ENCODE peak calls at places on chromosomes 6 and 20, in four cellular contexts. O is activated CD8-positive, alpha-beta T cell treated with anti-CD3 and anti-CD28 coated beads for 36 hours; U is coronary artery; K is GM06990. H is an unnamed sample.

GRCh38 chr6:43276180-43277082 is 21.6 kb upstream of the SLC22A7 start:
- DNase-seq in O (peak; percentile 64), U (no peak), K (no peak), H (no peak)

GRCh38 chr6:24831771-24832718 is 33.3 kb upstream of the ARMH2 start:
- DNase-seq in O (no peak), U (no peak), K (no peak), H (no peak)

GRCh38 chr20:35009665-35010328 is 54.1 kb downstream of the MYH7B start:
- DNase-seq in O (no peak), U (peak; percentile 72), K (no peak), H (no peak)

GRCh38 chr6:25088513-25088912 is 152.8 kb upstream of the RIPOR2 start:
- DNase-seq in O (no peak), U (no peak), K (no peak), H (no peak)

GRCh38 chr6:40413231-40413755 is 173.9 kb downstream of the LRFN2 start:
- DNase-seq in O (no peak), U (no peak), K (no peak), H (no peak)

GRCh38 chr6:79833264-79833663 is 114.1 kb downstream of the ELOVL4 start:
- DNase-seq in O (no peak), U (no peak), K (no peak), H (no peak)

GRCh38 chr6:157535354-157536217 is 154.6 kb downstream of the ZDHHC14 start:
- DNase-seq in O (peak; percentile 50), U (no peak), K (peak; percentile 51), H (no peak)

GRCh38 chr20:1876975-1877603 is 18.1 kb upstream of the SIRPA start:
- DNase-seq in O (peak; percentile 19), U (no peak), K (no peak), H (no peak)

GRCh38 chr6:75266716-75267291 is 17.8 kb downstream of the TMEM30A start:
- DNase-seq in O (no peak), U (no peak), K (no peak), H (no peak)

GRCh38 chr6:15090145-15090579 is 155.7 kb upstream of the JARID2 start:
- DNase-seq in O (no peak), U (no peak), K (no peak), H (no peak)

GRCh38 chr20:2626853-2627541 is 25.4 kb upstream of the NOP56 start:
- DNase-seq in O (no peak), U (no peak), K (no peak), H (no peak)

GRCh38 chr20:24124951-24125650 is 136.5 kb upstream of the GGTLC1 start:
- DNase-seq in O (no peak), U (peak; percentile 29), K (no peak), H (no peak)

GRCh38 chr20:8557711-8558110 is 425.6 kb downstream of the PLCB1 start:
- DNase-seq in O (no peak), U (no peak), K (no peak), H (no peak)

GRCh38 chr6:99821164-99821563 is 172.9 kb downstream of the MCHR2 start:
- DNase-seq in O (no peak), U (no peak), K (no peak), H (no peak)

GRCh38 chr6:99818161-99818560 is 175.9 kb downstream of the MCHR2 start:
- DNase-seq in O (no peak), U (no peak), K (no peak), H (no peak)

GRCh38 chr6:99819853-99820252 is 174.2 kb downstream of the MCHR2 start:
- DNase-seq in O (no peak), U (no peak), K (no peak), H (no peak)

GRCh38 chr6:99822741-99823512 is 171.1 kb downstream of the MCHR2 start:
- DNase-seq in O (peak; percentile 7), U (no peak), K (no peak), H (no peak)
- TF ChIP-seq CTCF in O (no peak), U (no peak), K (peak; percentile 43), H (peak; percentile 60)

GRCh38 chr6:36336210-36336588 is 489 bp downstream of the BNIP5 start:
- DNase-seq in O (no peak), U (no peak), K (no peak), H (no peak)
- TF ChIP-seq CTCF in O (no peak), U (no peak), K (no peak), H (no peak)

DNA sequence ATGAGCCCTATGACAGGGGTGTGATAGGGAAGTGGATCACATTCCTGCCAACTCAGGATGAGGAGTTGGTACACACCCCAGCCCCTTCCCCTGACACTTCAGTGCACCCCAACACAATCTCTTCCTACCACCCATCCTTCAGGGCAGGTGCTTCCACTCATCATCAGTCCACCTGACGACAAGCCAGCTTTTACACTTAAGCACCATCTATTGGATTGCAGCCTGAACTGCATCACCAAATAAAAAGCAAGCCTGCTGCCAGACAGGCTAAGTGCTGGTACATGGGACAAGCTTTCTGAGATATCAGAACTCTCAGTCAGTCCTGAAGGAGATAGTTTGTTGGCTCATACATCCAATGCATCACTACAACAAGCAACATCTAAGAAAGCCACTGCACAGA is 69.0 kb upstream of the TMEM200A start:
- DNase-seq in O (no peak), U (no peak), K (no peak), H (no peak)
- TF ChIP-seq CTCF in O (no peak), U (no peak), K (no peak), H (no peak)

DNA sequence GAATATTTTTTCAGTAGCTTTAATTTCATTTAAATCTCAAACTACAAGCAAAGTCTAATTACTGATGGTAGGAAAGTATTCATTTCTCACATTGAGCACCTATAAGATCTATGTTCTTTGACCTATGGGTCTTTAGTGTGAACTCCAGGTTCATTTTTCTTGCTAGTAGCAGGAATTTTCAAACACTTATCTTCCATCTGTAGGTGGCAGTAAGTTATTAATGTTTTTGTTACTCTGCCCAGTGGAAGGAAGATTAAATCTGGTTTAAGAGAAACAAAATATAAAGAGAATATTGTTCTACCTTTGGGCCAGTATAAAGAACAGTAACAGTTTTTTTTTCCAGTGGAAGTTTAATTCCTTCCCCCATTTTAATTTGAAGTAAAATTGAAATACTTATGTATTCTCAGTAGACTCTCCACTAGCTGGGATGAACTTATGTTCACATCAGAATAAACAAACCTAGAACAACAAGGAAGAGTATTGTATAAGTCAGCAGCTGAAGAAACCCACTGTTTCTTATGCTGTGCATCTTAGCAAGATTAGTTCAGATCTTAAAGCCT is 328.2 kb downstream of the PHF3 start:
- DNase-seq in O (no peak), U (no peak), K (no peak), H (no peak)
- TF ChIP-seq CTCF in O (no peak), U (no peak), K (no peak), H (no peak)

DNA sequence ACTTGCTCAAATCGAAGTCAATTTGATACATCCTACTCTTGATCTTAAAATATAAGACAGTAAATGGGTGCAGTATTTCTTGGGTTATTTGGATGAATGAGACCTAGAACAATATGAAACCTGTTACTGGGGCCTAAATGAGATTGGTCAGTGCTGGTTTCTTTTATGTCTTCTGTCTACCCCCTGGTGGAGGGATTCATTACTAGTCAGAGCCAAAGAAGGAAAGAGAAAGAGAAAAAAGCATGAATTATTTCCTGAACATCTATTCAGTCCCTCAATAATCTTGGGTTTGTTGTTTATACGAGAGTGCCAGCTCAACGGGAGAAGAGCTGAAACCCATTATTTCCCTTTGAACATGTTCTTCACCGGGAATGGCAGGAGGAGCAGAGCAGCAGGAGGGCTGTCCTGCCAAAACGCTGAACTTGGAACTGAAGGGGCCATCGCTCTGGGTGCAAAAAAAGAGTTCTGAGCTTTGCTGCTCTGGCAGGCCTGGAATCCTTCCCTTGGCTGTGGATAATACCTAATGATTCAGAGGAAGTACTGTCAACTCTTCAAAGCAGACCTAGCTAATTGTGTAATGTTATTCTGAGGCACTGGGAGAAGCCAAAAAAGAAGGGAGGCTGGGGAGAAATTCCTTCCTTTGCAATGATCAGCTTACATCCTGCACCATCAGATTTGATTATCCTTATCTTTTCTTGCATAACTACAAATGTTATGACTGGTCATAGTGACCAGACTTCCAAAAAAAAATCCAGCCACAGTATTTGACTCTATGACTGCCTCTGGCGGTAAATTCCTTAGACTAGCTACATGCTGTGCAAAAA is 72.0 kb downstream of the BLOC1S5 start:
- DNase-seq in O (no peak), U (no peak), K (peak; percentile 37), H (no peak)
- TF ChIP-seq CTCF in O (peak; percentile 29), U (no peak), K (peak; percentile 65), H (peak; percentile 50)

GRCh38 chr6:169070506-169071176 is 183.0 kb downstream of the THBS2 start:
- DNase-seq in O (no peak), U (peak; percentile 97), K (no peak), H (no peak)
- TF ChIP-seq CTCF in O (no peak), U (no peak), K (no peak), H (no peak)